ENCODE peak calls at places on chromosome 19, in ten cellular contexts. One of them, this sample, is unnamed.

GRCh38 chr19:16969127-16969526 is 57.5 kb downstream of the CPAMD8 start:
- DNase-seq in left lung: no peak
- DNase-seq in AML-193: peak
- DNase-seq in H54: no peak
- DNase-seq in pancreas: no peak
- DNase-seq in stimulated activated CD4-positive, alpha-beta T cell treated with anti-CD3 and anti-CD28 coated beads, Interleukin-15, amount 100 ng/mL, for 24 hours: no peak
- DNase-seq in activated naive CD8-positive, alpha-beta T cell treated with anti-CD3 and anti-CD28 coated beads, Interleukin-2, amount 50 U/mL, for 24 hours: no peak
- DNase-seq in NCI-H2171: no peak
- DNase-seq in renal cortical epithelial cell: no peak
- DNase-seq in RPMI8226: peak
- DNase-seq in this sample: peak

GRCh38 chr19:31349160-31349881 is at the start of gene TSHZ3:
- DNase-seq in left lung: peak
- DNase-seq in AML-193: peak
- DNase-seq in H54: peak
- DNase-seq in pancreas: peak
- DNase-seq in stimulated activated CD4-positive, alpha-beta T cell treated with anti-CD3 and anti-CD28 coated beads, Interleukin-15, amount 100 ng/mL, for 24 hours: peak
- DNase-seq in activated naive CD8-positive, alpha-beta T cell treated with anti-CD3 and anti-CD28 coated beads, Interleukin-2, amount 50 U/mL, for 24 hours: peak
- DNase-seq in NCI-H2171: no peak
- DNase-seq in renal cortical epithelial cell: no peak
- DNase-seq in RPMI8226: no peak
- DNase-seq in this sample: no peak

GRCh38 chr19:46601318-46602224 is at the start of gene CALM3:
- DNase-seq in left lung: no peak
- DNase-seq in AML-193: no peak
- DNase-seq in H54: no peak
- DNase-seq in pancreas: peak
- DNase-seq in stimulated activated CD4-positive, alpha-beta T cell treated with anti-CD3 and anti-CD28 coated beads, Interleukin-15, amount 100 ng/mL, for 24 hours: peak
- DNase-seq in activated naive CD8-positive, alpha-beta T cell treated with anti-CD3 and anti-CD28 coated beads, Interleukin-2, amount 50 U/mL, for 24 hours: no peak
- DNase-seq in NCI-H2171: no peak
- DNase-seq in renal cortical epithelial cell: no peak
- DNase-seq in RPMI8226: no peak
- DNase-seq in this sample: no peak

GRCh38 chr19:29285878-29286277 is 72.9 kb upstream of the UQCRFS1 start:
- DNase-seq in left lung: no peak
- DNase-seq in AML-193: peak
- DNase-seq in H54: no peak
- DNase-seq in pancreas: no peak
- DNase-seq in stimulated activated CD4-positive, alpha-beta T cell treated with anti-CD3 and anti-CD28 coated beads, Interleukin-15, amount 100 ng/mL, for 24 hours: no peak
- DNase-seq in activated naive CD8-positive, alpha-beta T cell treated with anti-CD3 and anti-CD28 coated beads, Interleukin-2, amount 50 U/mL, for 24 hours: no peak
- DNase-seq in NCI-H2171: no peak
- DNase-seq in renal cortical epithelial cell: no peak
- DNase-seq in RPMI8226: no peak
- DNase-seq in this sample: peak

GRCh38 chr19:14383898-14384669 is 2.8 kb downstream of the ADGRE5 start:
- DNase-seq in left lung: peak
- DNase-seq in AML-193: peak
- DNase-seq in H54: peak
- DNase-seq in pancreas: no peak
- DNase-seq in stimulated activated CD4-positive, alpha-beta T cell treated with anti-CD3 and anti-CD28 coated beads, Interleukin-15, amount 100 ng/mL, for 24 hours: peak
- DNase-seq in activated naive CD8-positive, alpha-beta T cell treated with anti-CD3 and anti-CD28 coated beads, Interleukin-2, amount 50 U/mL, for 24 hours: peak
- DNase-seq in NCI-H2171: no peak
- DNase-seq in renal cortical epithelial cell: peak
- DNase-seq in RPMI8226: peak
- DNase-seq in this sample: no peak

GRCh38 chr19:28023064-28023463 is 1189.9 kb downstream of the UQCRFS1 start:
- DNase-seq in left lung: no peak
- DNase-seq in AML-193: no peak
- DNase-seq in H54: no peak
- DNase-seq in pancreas: no peak
- DNase-seq in stimulated activated CD4-positive, alpha-beta T cell treated with anti-CD3 and anti-CD28 coated beads, Interleukin-15, amount 100 ng/mL, for 24 hours: no peak
- DNase-seq in activated naive CD8-positive, alpha-beta T cell treated with anti-CD3 and anti-CD28 coated beads, Interleukin-2, amount 50 U/mL, for 24 hours: no peak
- DNase-seq in NCI-H2171: no peak
- DNase-seq in renal cortical epithelial cell: peak
- DNase-seq in RPMI8226: no peak
- DNase-seq in this sample: no peak

GRCh38 chr19:19445911-19446361 is 40.5 kb downstream of the GATAD2A start:
- DNase-seq in left lung: no peak
- DNase-seq in AML-193: no peak
- DNase-seq in H54: no peak
- DNase-seq in pancreas: no peak
- DNase-seq in stimulated activated CD4-positive, alpha-beta T cell treated with anti-CD3 and anti-CD28 coated beads, Interleukin-15, amount 100 ng/mL, for 24 hours: no peak
- DNase-seq in activated naive CD8-positive, alpha-beta T cell treated with anti-CD3 and anti-CD28 coated beads, Interleukin-2, amount 50 U/mL, for 24 hours: no peak
- DNase-seq in NCI-H2171: no peak
- DNase-seq in renal cortical epithelial cell: peak
- DNase-seq in RPMI8226: no peak
- DNase-seq in this sample: no peak

GRCh38 chr19:49210108-49210900 is 52.7 kb downstream of the TRPM4 start:
- DNase-seq in left lung: no peak
- DNase-seq in AML-193: no peak
- DNase-seq in H54: no peak
- DNase-seq in pancreas: peak
- DNase-seq in stimulated activated CD4-positive, alpha-beta T cell treated with anti-CD3 and anti-CD28 coated beads, Interleukin-15, amount 100 ng/mL, for 24 hours: peak
- DNase-seq in activated naive CD8-positive, alpha-beta T cell treated with anti-CD3 and anti-CD28 coated beads, Interleukin-2, amount 50 U/mL, for 24 hours: peak
- DNase-seq in NCI-H2171: no peak
- DNase-seq in renal cortical epithelial cell: no peak
- DNase-seq in RPMI8226: no peak
- DNase-seq in this sample: no peak

GRCh38 chr19:52679598-52679997 is 41.4 kb upstream of the ZNF83 start:
- DNase-seq in left lung: no peak
- DNase-seq in AML-193: no peak
- DNase-seq in H54: no peak
- DNase-seq in pancreas: no peak
- DNase-seq in stimulated activated CD4-positive, alpha-beta T cell treated with anti-CD3 and anti-CD28 coated beads, Interleukin-15, amount 100 ng/mL, for 24 hours: no peak
- DNase-seq in activated naive CD8-positive, alpha-beta T cell treated with anti-CD3 and anti-CD28 coated beads, Interleukin-2, amount 50 U/mL, for 24 hours: no peak
- DNase-seq in NCI-H2171: no peak
- DNase-seq in renal cortical epithelial cell: no peak
- DNase-seq in RPMI8226: no peak
- DNase-seq in this sample: no peak

GRCh38 chr19:15249912-15250634 is 17.8 kb upstream of the EPHX3 start:
- DNase-seq in left lung: no peak
- DNase-seq in AML-193: no peak
- DNase-seq in H54: peak
- DNase-seq in pancreas: no peak
- DNase-seq in stimulated activated CD4-positive, alpha-beta T cell treated with anti-CD3 and anti-CD28 coated beads, Interleukin-15, amount 100 ng/mL, for 24 hours: no peak
- DNase-seq in activated naive CD8-positive, alpha-beta T cell treated with anti-CD3 and anti-CD28 coated beads, Interleukin-2, amount 50 U/mL, for 24 hours: no peak
- DNase-seq in NCI-H2171: no peak
- DNase-seq in renal cortical epithelial cell: peak
- DNase-seq in RPMI8226: no peak
- DNase-seq in this sample: no peak

GRCh38 chr19:17170538-17171297 is 44.4 kb upstream of the USE1 start:
- DNase-seq in left lung: no peak
- DNase-seq in AML-193: no peak
- DNase-seq in H54: no peak
- DNase-seq in pancreas: no peak
- DNase-seq in stimulated activated CD4-positive, alpha-beta T cell treated with anti-CD3 and anti-CD28 coated beads, Interleukin-15, amount 100 ng/mL, for 24 hours: peak
- DNase-seq in activated naive CD8-positive, alpha-beta T cell treated with anti-CD3 and anti-CD28 coated beads, Interleukin-2, amount 50 U/mL, for 24 hours: peak
- DNase-seq in NCI-H2171: no peak
- DNase-seq in renal cortical epithelial cell: no peak
- DNase-seq in RPMI8226: no peak
- DNase-seq in this sample: no peak

GRCh38 chr19:1473424-1473851 is 5.6 kb downstream of the C19orf25 start:
- DNase-seq in left lung: no peak
- DNase-seq in AML-193: no peak
- DNase-seq in H54: no peak
- DNase-seq in pancreas: no peak
- DNase-seq in stimulated activated CD4-positive, alpha-beta T cell treated with anti-CD3 and anti-CD28 coated beads, Interleukin-15, amount 100 ng/mL, for 24 hours: no peak
- DNase-seq in activated naive CD8-positive, alpha-beta T cell treated with anti-CD3 and anti-CD28 coated beads, Interleukin-2, amount 50 U/mL, for 24 hours: no peak
- DNase-seq in NCI-H2171: no peak
- DNase-seq in renal cortical epithelial cell: no peak
- DNase-seq in RPMI8226: no peak
- DNase-seq in this sample: no peak

GRCh38 chr19:4556574-4557185 is 2.8 kb downstream of the SEMA6B start:
- DNase-seq in left lung: no peak
- DNase-seq in AML-193: no peak
- DNase-seq in H54: no peak
- DNase-seq in pancreas: no peak
- DNase-seq in stimulated activated CD4-positive, alpha-beta T cell treated with anti-CD3 and anti-CD28 coated beads, Interleukin-15, amount 100 ng/mL, for 24 hours: peak
- DNase-seq in activated naive CD8-positive, alpha-beta T cell treated with anti-CD3 and anti-CD28 coated beads, Interleukin-2, amount 50 U/mL, for 24 hours: peak
- DNase-seq in NCI-H2171: no peak
- DNase-seq in renal cortical epithelial cell: no peak
- DNase-seq in RPMI8226: peak
- DNase-seq in this sample: peak

GRCh38 chr19:1690570-1691307 is 38.3 kb upstream of the TCF3 start:
- DNase-seq in left lung: no peak
- DNase-seq in AML-193: no peak
- DNase-seq in H54: no peak
- DNase-seq in pancreas: peak
- DNase-seq in stimulated activated CD4-positive, alpha-beta T cell treated with anti-CD3 and anti-CD28 coated beads, Interleukin-15, amount 100 ng/mL, for 24 hours: peak
- DNase-seq in activated naive CD8-positive, alpha-beta T cell treated with anti-CD3 and anti-CD28 coated beads, Interleukin-2, amount 50 U/mL, for 24 hours: peak
- DNase-seq in NCI-H2171: no peak
- DNase-seq in renal cortical epithelial cell: no peak
- DNase-seq in RPMI8226: peak
- DNase-seq in this sample: peak

GRCh38 chr19:27635401-27635800 is 1577.5 kb downstream of the UQCRFS1 start:
- DNase-seq in left lung: no peak
- DNase-seq in AML-193: no peak
- DNase-seq in H54: no peak
- DNase-seq in pancreas: no peak
- DNase-seq in stimulated activated CD4-positive, alpha-beta T cell treated with anti-CD3 and anti-CD28 coated beads, Interleukin-15, amount 100 ng/mL, for 24 hours: no peak
- DNase-seq in activated naive CD8-positive, alpha-beta T cell treated with anti-CD3 and anti-CD28 coated beads, Interleukin-2, amount 50 U/mL, for 24 hours: no peak
- DNase-seq in NCI-H2171: no peak
- DNase-seq in renal cortical epithelial cell: no peak
- DNase-seq in RPMI8226: no peak
- DNase-seq in this sample: peak

GRCh38 chr19:5293607-5294089 is 47.0 kb downstream of the PTPRS start:
- DNase-seq in left lung: no peak
- DNase-seq in AML-193: no peak
- DNase-seq in H54: no peak
- DNase-seq in pancreas: no peak
- DNase-seq in stimulated activated CD4-positive, alpha-beta T cell treated with anti-CD3 and anti-CD28 coated beads, Interleukin-15, amount 100 ng/mL, for 24 hours: peak
- DNase-seq in activated naive CD8-positive, alpha-beta T cell treated with anti-CD3 and anti-CD28 coated beads, Interleukin-2, amount 50 U/mL, for 24 hours: no peak
- DNase-seq in NCI-H2171: peak
- DNase-seq in renal cortical epithelial cell: no peak
- DNase-seq in RPMI8226: no peak
- DNase-seq in this sample: no peak

GRCh38 chr19:18292810-18293641 is 11.6 kb upstream of the JUND start:
- DNase-seq in left lung: peak
- DNase-seq in AML-193: peak
- DNase-seq in H54: peak
- DNase-seq in pancreas: peak
- DNase-seq in stimulated activated CD4-positive, alpha-beta T cell treated with anti-CD3 and anti-CD28 coated beads, Interleukin-15, amount 100 ng/mL, for 24 hours: peak
- DNase-seq in activated naive CD8-positive, alpha-beta T cell treated with anti-CD3 and anti-CD28 coated beads, Interleukin-2, amount 50 U/mL, for 24 hours: peak
- DNase-seq in NCI-H2171: peak
- DNase-seq in renal cortical epithelial cell: peak
- DNase-seq in RPMI8226: peak
- DNase-seq in this sample: peak

GRCh38 chr19:38974599-38975213 is 836 bp downstream of the FBXO17 start:
- DNase-seq in left lung: no peak
- DNase-seq in AML-193: no peak
- DNase-seq in H54: no peak
- DNase-seq in pancreas: no peak
- DNase-seq in stimulated activated CD4-positive, alpha-beta T cell treated with anti-CD3 and anti-CD28 coated beads, Interleukin-15, amount 100 ng/mL, for 24 hours: no peak
- DNase-seq in activated naive CD8-positive, alpha-beta T cell treated with anti-CD3 and anti-CD28 coated beads, Interleukin-2, amount 50 U/mL, for 24 hours: no peak
- DNase-seq in NCI-H2171: no peak
- DNase-seq in renal cortical epithelial cell: no peak
- DNase-seq in RPMI8226: no peak
- DNase-seq in this sample: no peak

GRCh38 chr19:13057744-13058143 is 44.9 kb downstream of the LYL1 start:
- DNase-seq in left lung: no peak
- DNase-seq in AML-193: no peak
- DNase-seq in H54: no peak
- DNase-seq in pancreas: no peak
- DNase-seq in stimulated activated CD4-positive, alpha-beta T cell treated with anti-CD3 and anti-CD28 coated beads, Interleukin-15, amount 100 ng/mL, for 24 hours: no peak
- DNase-seq in activated naive CD8-positive, alpha-beta T cell treated with anti-CD3 and anti-CD28 coated beads, Interleukin-2, amount 50 U/mL, for 24 hours: no peak
- DNase-seq in NCI-H2171: peak
- DNase-seq in renal cortical epithelial cell: no peak
- DNase-seq in RPMI8226: no peak
- DNase-seq in this sample: no peak

GRCh38 chr19:33404506-33404905 is 31.0 kb downstream of the CEBPG start:
- DNase-seq in left lung: peak
- DNase-seq in AML-193: no peak
- DNase-seq in H54: no peak
- DNase-seq in pancreas: no peak
- DNase-seq in stimulated activated CD4-positive, alpha-beta T cell treated with anti-CD3 and anti-CD28 coated beads, Interleukin-15, amount 100 ng/mL, for 24 hours: no peak
- DNase-seq in activated naive CD8-positive, alpha-beta T cell treated with anti-CD3 and anti-CD28 coated beads, Interleukin-2, amount 50 U/mL, for 24 hours: no peak
- DNase-seq in NCI-H2171: no peak
- DNase-seq in renal cortical epithelial cell: no peak
- DNase-seq in RPMI8226: no peak
- DNase-seq in this sample: no peak

GRCh38 chr19:13132471-13133166 is 14.6 kb downstream of the NACC1 start:
- DNase-seq in left lung: no peak
- DNase-seq in AML-193: no peak
- DNase-seq in H54: no peak
- DNase-seq in pancreas: no peak
- DNase-seq in stimulated activated CD4-positive, alpha-beta T cell treated with anti-CD3 and anti-CD28 coated beads, Interleukin-15, amount 100 ng/mL, for 24 hours: peak
- DNase-seq in activated naive CD8-positive, alpha-beta T cell treated with anti-CD3 and anti-CD28 coated beads, Interleukin-2, amount 50 U/mL, for 24 hours: peak
- DNase-seq in NCI-H2171: no peak
- DNase-seq in renal cortical epithelial cell: no peak
- DNase-seq in RPMI8226: no peak
- DNase-seq in this sample: no peak

GRCh38 chr19:4717966-4718701 is 5.5 kb downstream of the DPP9 start:
- DNase-seq in left lung: no peak
- DNase-seq in AML-193: no peak
- DNase-seq in H54: no peak
- DNase-seq in pancreas: no peak
- DNase-seq in stimulated activated CD4-positive, alpha-beta T cell treated with anti-CD3 and anti-CD28 coated beads, Interleukin-15, amount 100 ng/mL, for 24 hours: no peak
- DNase-seq in activated naive CD8-positive, alpha-beta T cell treated with anti-CD3 and anti-CD28 coated beads, Interleukin-2, amount 50 U/mL, for 24 hours: no peak
- DNase-seq in NCI-H2171: no peak
- DNase-seq in renal cortical epithelial cell: no peak
- DNase-seq in RPMI8226: no peak
- DNase-seq in this sample: no peak

GRCh38 chr19:3319643-3320353 is 46.6 kb upstream of the NFIC start:
- DNase-seq in left lung: no peak
- DNase-seq in AML-193: no peak
- DNase-seq in H54: no peak
- DNase-seq in pancreas: no peak
- DNase-seq in stimulated activated CD4-positive, alpha-beta T cell treated with anti-CD3 and anti-CD28 coated beads, Interleukin-15, amount 100 ng/mL, for 24 hours: no peak
- DNase-seq in activated naive CD8-positive, alpha-beta T cell treated with anti-CD3 and anti-CD28 coated beads, Interleukin-2, amount 50 U/mL, for 24 hours: no peak
- DNase-seq in NCI-H2171: no peak
- DNase-seq in renal cortical epithelial cell: no peak
- DNase-seq in RPMI8226: no peak
- DNase-seq in this sample: no peak